ENCODE peak calls at places on chromosomes 4 and X, in ten cellular contexts. D, I, F, U, B, Y, C, X, E and W are unnamed samples. For H3K27me3, the result is how much of the 10 kb centered on the place peaks cover.

GRCh38 chr4:137998666-137999429 is 243.3 kb downstream of the SLC7A11 start:
- DNase-seq in D (no peak), I (no peak), F (no peak), U (no peak), B (no peak), Y (peak), C (peak), X (no peak), E (no peak), W (no peak)

GRCh38 chrX:103571121-103571520 is 14.2 kb upstream of the TCEAL4 start:
- DNase-seq in D (no peak), I (no peak), F (no peak), U (no peak), B (no peak), Y (no peak), C (no peak), X (no peak), E (no peak), W (no peak)

GRCh38 chrX:13078739-13079444 is 34.5 kb upstream of the FAM9C start:
- DNase-seq in D (no peak), I (peak), F (no peak), U (no peak), B (peak), Y (peak), C (peak), X (no peak), E (peak), W (no peak)

GRCh38 chr4:114249561-114250356 is 270.3 kb upstream of the ARSJ start:
- DNase-seq in D (no peak), I (no peak), F (no peak), U (no peak), B (no peak), Y (peak), C (no peak), X (no peak), E (no peak), W (no peak)

GRCh38 chr4:39637572-39638357 is 900 bp downstream of the SMIM14 start:
- DNase-seq in D (peak), I (peak), F (peak), U (peak), B (peak), Y (peak), C (peak), X (no peak), E (peak), W (peak)

GRCh38 chrX:65697915-65698796 is 30.7 kb downstream of the MSN start:
- DNase-seq in D (peak), I (peak), F (peak), U (peak), B (no peak), Y (peak), C (peak), X (peak), E (peak), W (no peak)

GRCh38 chr4:136121431-136121830 is 1410.9 kb downstream of the PCDH18 start:
- DNase-seq in D (no peak), I (no peak), F (no peak), U (no peak), B (no peak), Y (no peak), C (no peak), X (no peak), E (no peak), W (no peak)

GRCh38 chr4:26931961-26932360 is 71.3 kb downstream of the STIM2 start:
- DNase-seq in D (no peak), I (no peak), F (no peak), U (no peak), B (no peak), Y (peak), C (no peak), X (no peak), E (peak), W (no peak)

GRCh38 chr4:1416948-1417260 is 10.7 kb upstream of the NKX1-1 start:
- DNase-seq in D (no peak), I (no peak), F (no peak), U (no peak), B (no peak), Y (no peak), C (no peak), X (no peak), E (no peak), W (no peak)

GRCh38 chrX:24498975-24499374 is 33.9 kb downstream of the PDK3 start:
- DNase-seq in D (peak), I (no peak), F (no peak), U (peak), B (no peak), Y (peak), C (peak), X (no peak), E (no peak), W (no peak)

GRCh38 chr4:112330921-112331320 is 33.8 kb downstream of the ALPK1 start:
- DNase-seq in D (no peak), I (no peak), F (no peak), U (no peak), B (no peak), Y (no peak), C (no peak), X (no peak), E (no peak), W (no peak)
- H3K27me3 ChIP-seq in D (under half), I (under half), F (under half), U (under half), B (under half), Y (under half), C (under half), X (under half), E (under half), W (under half)

GRCh38 chr4:141132689-141133145 is 552 bp downstream of the RNF150 start:
- DNase-seq in D (no peak), I (peak), F (no peak), U (no peak), B (peak), Y (peak), C (peak), X (no peak), E (no peak), W (peak)

GRCh38 chr4:141133146-141134006 is at the start of gene RNF150:
- DNase-seq in D (peak), I (peak), F (no peak), U (peak), B (peak), Y (peak), C (peak), X (peak), E (peak), W (peak)

GRCh38 chr4:141131738-141132688 is 1.3 kb downstream of the RNF150 start:
- DNase-seq in D (no peak), I (peak), F (no peak), U (no peak), B (peak), Y (peak), C (peak), X (no peak), E (no peak), W (peak)

GRCh38 chr4:141134051-141134450 is 782 bp upstream of the RNF150 start:
- DNase-seq in D (no peak), I (no peak), F (no peak), U (no peak), B (no peak), Y (peak), C (peak), X (no peak), E (no peak), W (no peak)

GRCh38 chr4:141130947-141131545 is 2.2 kb downstream of the RNF150 start:
- DNase-seq in D (no peak), I (no peak), F (no peak), U (no peak), B (no peak), Y (peak), C (peak), X (no peak), E (no peak), W (no peak)
- H3K4me3 ChIP-seq in D (no peak), I (peak), F (no peak), U (no peak), B (peak), Y (peak), C (peak), X (peak), E (no peak), W (peak)

GRCh38 chrX:70439016-70439415 is 5.6 kb upstream of the DLG3 start:
- DNase-seq in D (peak), I (no peak), F (no peak), U (peak), B (no peak), Y (peak), C (peak), X (no peak), E (no peak), W (no peak)
- H3K27me3 ChIP-seq in D (under half), I (under half), F (under half), U (under half), B (under half), Y (under half), C (under half), X (under half), E (under half), W (under half)

GRCh38 chr4:124525524-124525923 is 187.0 kb downstream of the ANKRD50 start:
- DNase-seq in D (no peak), I (no peak), F (no peak), U (no peak), B (no peak), Y (no peak), C (no peak), X (no peak), E (no peak), W (no peak)

GRCh38 chr4:124526321-124526720 is 186.2 kb downstream of the ANKRD50 start:
- DNase-seq in D (no peak), I (no peak), F (no peak), U (no peak), B (no peak), Y (no peak), C (no peak), X (no peak), E (no peak), W (no peak)

GRCh38 chr4:124529131-124529530 is 183.4 kb downstream of the ANKRD50 start:
- DNase-seq in D (no peak), I (no peak), F (no peak), U (no peak), B (no peak), Y (no peak), C (peak), X (no peak), E (no peak), W (no peak)

GRCh38 chr4:124527364-124527763 is 185.2 kb downstream of the ANKRD50 start:
- DNase-seq in D (no peak), I (no peak), F (no peak), U (no peak), B (no peak), Y (no peak), C (no peak), X (no peak), E (no peak), W (no peak)

DNA sequence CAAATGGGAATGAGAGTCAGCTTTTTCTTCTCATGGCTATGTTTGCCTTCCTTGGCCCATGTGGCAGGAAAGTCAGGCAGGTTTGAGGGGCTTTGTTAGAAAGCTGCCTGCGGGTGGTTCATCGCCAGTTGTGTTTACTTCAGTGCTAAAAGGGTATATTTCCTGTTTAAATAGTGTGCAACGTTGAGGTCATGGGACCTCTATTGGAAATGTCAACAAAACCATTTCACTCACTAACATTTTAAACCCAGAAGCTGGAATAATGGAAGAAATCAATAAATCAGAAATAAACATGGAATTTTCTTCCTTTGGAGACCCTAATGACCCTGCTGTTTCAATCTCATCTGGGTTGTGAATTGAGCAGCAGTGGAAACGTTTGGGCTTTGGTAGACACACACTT is 185.8 kb downstream of the ANKRD50 start:
- DNase-seq in D (no peak), I (no peak), F (no peak), U (no peak), B (no peak), Y (no peak), C (no peak), X (no peak), E (no peak), W (no peak)
- H3K4me3 ChIP-seq in D (no peak), I (no peak), F (no peak), U (no peak), B (no peak), Y (no peak), C (no peak), X (no peak), E (no peak), W (no peak)

GRCh38 chr4:48490012-48490679 is at the start of gene ZAR1:
- DNase-seq in D (no peak), I (no peak), F (no peak), U (no peak), B (no peak), Y (no peak), C (peak), X (no peak), E (no peak), W (no peak)
- H3K27me3 ChIP-seq in D (under half), I (under half), F (under half), U (under half), B (under half), Y (under half), C (half or more), X (under half), E (under half), W (under half)

GRCh38 chrX:152245231-152245630 is 106.9 kb upstream of the MAGEA10 start:
- DNase-seq in D (no peak), I (no peak), F (no peak), U (no peak), B (no peak), Y (peak), C (peak), X (no peak), E (no peak), W (no peak)
- H3K4me3 ChIP-seq in D (no peak), I (no peak), F (no peak), U (no peak), B (no peak), Y (no peak), C (no peak), X (no peak), E (no peak), W (no peak)

GRCh38 chrX:108437354-108437753 is 868 bp downstream of the COL4A6 start:
- DNase-seq in D (no peak), I (no peak), F (no peak), U (no peak), B (no peak), Y (no peak), C (peak), X (no peak), E (no peak), W (no peak)
- H3K27me3 ChIP-seq in D (under half), I (under half), F (under half), U (under half), B (under half), Y (under half), C (under half), X (under half), E (under half), W (under half)

GRCh38 chrX:394830-395229 is 8.1 kb upstream of the PPP2R3B start:
- DNase-seq in D (no peak), I (no peak), F (no peak), U (no peak), B (no peak), Y (no peak), C (no peak), X (no peak), E (no peak), W (no peak)

GRCh38 chrX:400258-400657 is 13.6 kb upstream of the PPP2R3B start:
- DNase-seq in D (no peak), I (no peak), F (no peak), U (no peak), B (no peak), Y (no peak), C (no peak), X (no peak), E (no peak), W (no peak)

GRCh38 chrX:402857-403256 is 16.1 kb upstream of the PPP2R3B start:
- DNase-seq in D (no peak), I (no peak), F (no peak), U (no peak), B (no peak), Y (no peak), C (no peak), X (no peak), E (no peak), W (no peak)

GRCh38 chrX:391717-392691 is 5.3 kb upstream of the PPP2R3B start:
- DNase-seq in D (no peak), I (no peak), F (no peak), U (no peak), B (no peak), Y (no peak), C (no peak), X (no peak), E (no peak), W (no peak)

DNA sequence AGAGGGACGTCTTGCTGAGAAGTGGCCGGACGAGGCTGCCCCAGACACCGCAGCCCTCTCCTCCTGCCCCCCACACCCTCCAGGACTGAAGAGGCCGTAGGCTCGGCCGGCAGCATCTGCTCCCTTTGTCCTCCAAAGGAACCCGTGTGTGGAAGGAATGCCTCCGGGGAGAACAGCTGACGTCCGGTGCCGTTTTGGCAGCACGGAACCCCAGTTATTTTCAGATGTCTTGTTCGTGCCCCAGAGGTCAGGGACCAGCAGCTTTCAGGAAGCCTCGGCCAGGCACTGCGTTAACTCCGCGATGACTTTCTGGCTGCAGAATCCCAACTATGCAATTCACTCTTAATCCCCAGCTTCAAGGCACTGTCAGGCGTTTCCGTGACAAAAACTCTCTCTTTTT is 10.9 kb upstream of the PPP2R3B start:
- DNase-seq in D (no peak), I (no peak), F (no peak), U (no peak), B (no peak), Y (peak), C (no peak), X (no peak), E (no peak), W (peak)
- H3K4me3 ChIP-seq in D (no peak), I (no peak), F (no peak), U (no peak), B (no peak), Y (no peak), C (no peak), X (no peak), E (no peak), W (no peak)

DNA sequence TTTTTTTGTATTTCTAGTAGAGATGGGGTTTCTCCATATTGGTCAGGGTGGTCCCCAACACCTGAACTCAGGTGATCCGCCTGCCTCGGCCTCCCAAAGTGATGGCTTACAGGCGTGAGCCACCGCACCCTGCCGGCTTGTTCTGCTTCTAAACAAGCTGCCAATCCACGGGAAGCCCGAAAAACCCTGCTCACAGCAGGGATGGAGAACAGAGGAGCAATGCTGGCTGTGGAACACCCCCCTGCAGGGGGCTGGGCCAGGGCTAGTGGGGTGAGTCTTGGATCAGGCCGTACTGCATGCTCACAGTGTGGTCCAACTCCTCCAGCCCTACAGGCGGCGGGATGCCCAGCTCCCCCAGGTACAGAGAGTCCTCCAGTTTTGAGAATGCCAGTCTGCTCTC is 38.1 kb upstream of the ARHGAP6 start:
- DNase-seq in D (no peak), I (no peak), F (no peak), U (no peak), B (no peak), Y (no peak), C (no peak), X (no peak), E (no peak), W (no peak)
- H3K27me3 ChIP-seq in D (under half), I (under half), F (under half), U (under half), B (under half), Y (under half), C (under half), X (under half), E (under half), W (under half)

GRCh38 chr4:23268072-23268771 is 575.5 kb downstream of the GBA3 start:
- DNase-seq in D (peak), I (no peak), F (no peak), U (no peak), B (no peak), Y (no peak), C (no peak), X (no peak), E (no peak), W (no peak)
- H3K4me3 ChIP-seq in D (no peak), I (no peak), F (no peak), U (no peak), B (no peak), Y (no peak), C (no peak), X (no peak), E (no peak), W (no peak)